ENCODE peak calls at places on chromosome 21, in five cellular contexts. E, Y, X, K and Q are unnamed samples.

GRCh38 chr21:26115346-26115745 is 55.2 kb downstream of the APP start:
- DNase-seq in E (no peak), Y (no peak), X (no peak), K (peak; percentile 50), Q (no peak)

GRCh38 chr21:32412162-32412997 is at the start of gene EVA1C:
- DNase-seq in E (peak; percentile 74), Y (peak; percentile 32), X (peak; percentile 69), K (peak; percentile 63), Q (peak; percentile 64)

GRCh38 chr21:45543710-45544448 is 1.6 kb upstream of the SLC19A1 start:
- DNase-seq in E (no peak), Y (no peak), X (peak; percentile 43), K (no peak), Q (no peak)

GRCh38 chr21:15999741-16000140 is 270.0 kb downstream of the USP25 start:
- DNase-seq in E (no peak), Y (no peak), X (no peak), K (no peak), Q (no peak)

GRCh38 chr21:35637431-35637830 is 422.9 kb downstream of the SETD4 start:
- DNase-seq in E (no peak), Y (no peak), X (no peak), K (no peak), Q (no peak)

GRCh38 chr21:37119421-37120218 is 46.6 kb downstream of the TTC3 start:
- DNase-seq in E (no peak), Y (peak; percentile 36), X (no peak), K (no peak), Q (no peak)

GRCh38 chr21:17387030-17387617 is 125.7 kb upstream of the CXADR start:
- DNase-seq in E (no peak), Y (peak; percentile 80), X (no peak), K (peak; percentile 72), Q (peak; percentile 25)

GRCh38 chr21:27813750-27814149 is 846.9 kb upstream of the ADAMTS5 start:
- DNase-seq in E (no peak), Y (no peak), X (no peak), K (no peak), Q (no peak)

GRCh38 chr21:16476056-16476850 is 746.5 kb downstream of the USP25 start:
- DNase-seq in E (no peak), Y (no peak), X (no peak), K (no peak), Q (no peak)

GRCh38 chr21:35483267-35483666 is 434.2 kb upstream of the RUNX1 start:
- DNase-seq in E (no peak), Y (no peak), X (no peak), K (no peak), Q (no peak)

GRCh38 chr21:32807717-32808380 is 36.3 kb upstream of the PAXBP1 start:
- DNase-seq in E (no peak), Y (no peak), X (no peak), K (peak; percentile 79), Q (no peak)

GRCh38 chr21:35602811-35603210 is 457.5 kb downstream of the SETD4 start:
- DNase-seq in E (no peak), Y (no peak), X (no peak), K (no peak), Q (no peak)

GRCh38 chr21:31556662-31557061 is 102.8 kb upstream of the SOD1 start:
- DNase-seq in E (no peak), Y (no peak), X (no peak), K (no peak), Q (no peak)

GRCh38 chr21:16534408-16535099 is 804.8 kb downstream of the USP25 start:
- DNase-seq in E (peak; percentile 75), Y (peak; percentile 19), X (peak; percentile 62), K (peak; percentile 9), Q (no peak)

GRCh38 chr21:26116456-26117011 is 54.0 kb downstream of the APP start:
- DNase-seq in E (no peak), Y (no peak), X (no peak), K (peak; percentile 87), Q (no peak)

GRCh38 chr21:16570196-16570595 is 840.4 kb downstream of the USP25 start:
- DNase-seq in E (no peak), Y (no peak), X (no peak), K (no peak), Q (no peak)

GRCh38 chr21:27406297-27407009 is 439.6 kb upstream of the ADAMTS5 start:
- DNase-seq in E (no peak), Y (no peak), X (no peak), K (no peak), Q (no peak)

GRCh38 chr21:32184059-32184458 is 94.8 kb downstream of the MIS18A start:
- DNase-seq in E (no peak), Y (peak; percentile 12), X (no peak), K (peak; percentile 7), Q (no peak)

GRCh38 chr21:31992391-31992790 is 119.6 kb downstream of the HUNK start:
- DNase-seq in E (no peak), Y (no peak), X (no peak), K (no peak), Q (no peak)

GRCh38 chr21:34926784-34927548 is 122.1 kb downstream of the RUNX1 start:
- DNase-seq in E (no peak), Y (peak; percentile 23), X (no peak), K (no peak), Q (no peak)

GRCh38 chr21:35840197-35840799 is 220.0 kb downstream of the SETD4 start:
- DNase-seq in E (peak; percentile 27), Y (peak; percentile 73), X (no peak), K (peak; percentile 72), Q (peak; percentile 41)

GRCh38 chr21:31117046-31117916 is 79.0 kb upstream of the KRTAP19-8 start:
- DNase-seq in E (no peak), Y (no peak), X (no peak), K (peak; percentile 29), Q (no peak)

GRCh38 chr21:25997788-25998611 is 172.6 kb downstream of the APP start:
- DNase-seq in E (no peak), Y (peak; percentile 18), X (no peak), K (peak; percentile 20), Q (no peak)

GRCh38 chr21:46184625-46185555 is 631 bp upstream of the SPATC1L start:
- DNase-seq in E (peak; percentile 86), Y (peak; percentile 90), X (peak; percentile 86), K (peak; percentile 86), Q (peak; percentile 42)

GRCh38 chr21:16969636-16970035 is 543.2 kb upstream of the CXADR start:
- DNase-seq in E (no peak), Y (no peak), X (no peak), K (no peak), Q (no peak)

GRCh38 chr21:15543473-15543872 is 186.3 kb upstream of the USP25 start:
- DNase-seq in E (no peak), Y (no peak), X (no peak), K (no peak), Q (no peak)

GRCh38 chr21:35211767-35212166 is 162.7 kb upstream of the RUNX1 start:
- DNase-seq in E (no peak), Y (no peak), X (no peak), K (no peak), Q (no peak)

GRCh38 chr21:15775291-15775690 is 45.5 kb downstream of the USP25 start:
- DNase-seq in E (no peak), Y (no peak), X (no peak), K (no peak), Q (no peak)

DNA sequence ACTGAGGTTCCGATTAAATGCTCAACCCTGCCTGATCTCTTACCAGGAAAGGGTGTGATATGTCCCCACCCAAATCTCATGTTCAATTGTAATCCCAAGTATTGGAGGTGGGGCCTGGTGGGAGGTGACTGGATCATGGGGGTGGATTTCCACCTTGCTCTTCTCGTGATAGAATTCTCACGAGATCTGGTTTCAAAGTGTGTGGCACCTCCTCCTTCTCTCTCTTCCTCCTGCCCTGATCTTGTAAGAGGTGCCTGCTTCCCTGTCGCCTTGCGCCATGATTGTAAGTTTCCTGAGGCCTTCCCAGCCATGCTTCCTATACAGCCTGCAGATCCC is 34.9 kb downstream of the RSPH1 start:
- DNase-seq in E (no peak), Y (no peak), X (peak; percentile 10), K (no peak), Q (no peak)
- H3K27ac ChIP-seq in E (no peak overlapping the region), Y (no peak overlapping the region), X (no peak overlapping the region), K (no peak overlapping the region), Q (peak overlapping the region; percentile 41)

GRCh38 chr21:33855190-33855589 is 60.4 kb downstream of the ATP5PO start:
- DNase-seq in E (no peak), Y (no peak), X (no peak), K (no peak), Q (no peak)
- TF ChIP-seq CTCF in E (no peak), Y (peak; percentile 13), X (no peak), K (peak; percentile 44), Q (no peak)

GRCh38 chr21:39666681-39667315 is 54.1 kb downstream of the B3GALT5 start:
- DNase-seq in E (no peak), Y (no peak), X (no peak), K (no peak), Q (no peak)
- H3K27ac ChIP-seq in E (no peak overlapping the region), Y (no peak overlapping the region), X (no peak overlapping the region), K (no peak overlapping the region), Q (no peak overlapping the region)

DNA sequence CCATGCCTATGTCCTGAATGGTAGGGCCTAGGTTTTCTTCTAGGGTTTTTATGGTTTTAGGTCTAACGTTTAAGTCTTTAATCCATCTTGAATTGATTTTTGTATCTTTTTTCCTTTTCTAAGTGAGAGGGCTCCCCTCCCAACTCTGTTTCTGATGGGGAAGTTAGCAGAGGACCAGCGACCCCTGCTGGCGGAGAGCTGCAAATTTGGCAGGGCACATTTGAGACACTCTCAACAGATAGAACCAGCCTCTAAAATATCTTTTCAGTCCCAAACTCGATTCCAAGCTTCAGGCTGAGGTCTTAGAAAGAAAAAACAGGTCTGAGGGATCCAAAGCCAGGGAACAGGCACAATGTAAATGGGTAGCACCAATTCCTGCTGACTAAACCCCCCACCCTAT is 32.5 kb downstream of the LRRC3 start:
- DNase-seq in E (no peak), Y (no peak), X (no peak), K (peak; percentile 49), Q (no peak)
- TF ChIP-seq CTCF in E (no peak), Y (peak; percentile 50), X (no peak), K (peak; percentile 65), Q (peak; percentile 15)

GRCh38 chr21:18772876-18773275 is 369.3 kb upstream of the TMPRSS15 start:
- DNase-seq in E (no peak), Y (no peak), X (no peak), K (no peak), Q (no peak)
- H3K27ac ChIP-seq in E (no peak overlapping the region), Y (no peak overlapping the region), X (no peak overlapping the region), K (no peak overlapping the region), Q (no peak overlapping the region)

GRCh38 chr21:39037807-39038405 is 145.3 kb downstream of the PSMG1 start:
- DNase-seq in E (no peak), Y (no peak), X (no peak), K (no peak), Q (no peak)
- TF ChIP-seq CTCF in E (no peak), Y (no peak), X (no peak), K (peak; percentile 34), Q (no peak)

GRCh38 chr21:14484188-14485009 is 61.7 kb downstream of the SAMSN1 start:
- DNase-seq in E (no peak), Y (no peak), X (no peak), K (no peak), Q (no peak)

GRCh38 chr21:14488805-14489204 is 57.3 kb downstream of the SAMSN1 start:
- DNase-seq in E (no peak), Y (no peak), X (no peak), K (no peak), Q (no peak)

GRCh38 chr21:14491269-14491681 is 54.8 kb downstream of the SAMSN1 start:
- DNase-seq in E (no peak), Y (no peak), X (no peak), K (no peak), Q (no peak)

GRCh38 chr21:14487490-14488432 is 58.4 kb downstream of the SAMSN1 start:
- DNase-seq in E (no peak), Y (no peak), X (no peak), K (no peak), Q (no peak)

GRCh38 chr21:14486869-14487268 is 59.2 kb downstream of the SAMSN1 start:
- DNase-seq in E (no peak), Y (no peak), X (no peak), K (no peak), Q (no peak)
- H3K27ac ChIP-seq in E (no peak overlapping the region), Y (no peak overlapping the region), X (no peak overlapping the region), K (no peak overlapping the region), Q (no peak overlapping the region)